ENCODE peak calls at places on chromosomes 4 and X, in eight cellular contexts. One of them, this sample, is unnamed.

GRCh38 chr4:74805601-74806000 is 11.3 kb upstream of the BTC start:
- DNase-seq in CD8-positive, alpha-beta T cell: no peak
- DNase-seq in right lobe of liver: no peak
- DNase-seq in HFF-Myc: peak
- DNase-seq in uterus: no peak
- DNase-seq in A549: peak
- DNase-seq in CD4-positive, alpha-beta T cell: no peak
- DNase-seq in Peyer's patch: no peak
- DNase-seq in this sample: no peak

GRCh38 chr4:149145803-149146202 is 669.8 kb downstream of the IQCM start:
- DNase-seq in CD8-positive, alpha-beta T cell: no peak
- DNase-seq in right lobe of liver: no peak
- DNase-seq in HFF-Myc: peak
- DNase-seq in uterus: no peak
- DNase-seq in A549: no peak
- DNase-seq in CD4-positive, alpha-beta T cell: no peak
- DNase-seq in Peyer's patch: no peak
- DNase-seq in this sample: no peak

GRCh38 chrX:130347336-130347735 is 7.6 kb downstream of the SLC25A14 start:
- DNase-seq in CD8-positive, alpha-beta T cell: no peak
- DNase-seq in right lobe of liver: no peak
- DNase-seq in HFF-Myc: no peak
- DNase-seq in uterus: no peak
- DNase-seq in A549: no peak
- DNase-seq in CD4-positive, alpha-beta T cell: no peak
- DNase-seq in Peyer's patch: no peak
- DNase-seq in this sample: no peak

GRCh38 chrX:120270567-120270966 is 20.0 kb downstream of the ZBTB33 start:
- DNase-seq in CD8-positive, alpha-beta T cell: no peak
- DNase-seq in right lobe of liver: no peak
- DNase-seq in HFF-Myc: no peak
- DNase-seq in uterus: no peak
- DNase-seq in A549: no peak
- DNase-seq in CD4-positive, alpha-beta T cell: no peak
- DNase-seq in Peyer's patch: no peak
- DNase-seq in this sample: no peak

GRCh38 chr4:123505077-123505456 is 108.5 kb downstream of the SPRY1 start:
- DNase-seq in CD8-positive, alpha-beta T cell: no peak
- DNase-seq in right lobe of liver: no peak
- DNase-seq in HFF-Myc: no peak
- DNase-seq in uterus: no peak
- DNase-seq in A549: no peak
- DNase-seq in CD4-positive, alpha-beta T cell: no peak
- DNase-seq in Peyer's patch: no peak
- DNase-seq in this sample: no peak

GRCh38 chr4:65089666-65090065 is 580.6 kb downstream of the EPHA5 start:
- DNase-seq in CD8-positive, alpha-beta T cell: no peak
- DNase-seq in right lobe of liver: no peak
- DNase-seq in HFF-Myc: no peak
- DNase-seq in uterus: no peak
- DNase-seq in A549: no peak
- DNase-seq in CD4-positive, alpha-beta T cell: no peak
- DNase-seq in Peyer's patch: no peak
- DNase-seq in this sample: no peak

GRCh38 chr4:169485084-169485483 is 127.3 kb downstream of the NEK1 start:
- DNase-seq in CD8-positive, alpha-beta T cell: no peak
- DNase-seq in right lobe of liver: no peak
- DNase-seq in HFF-Myc: no peak
- DNase-seq in uterus: no peak
- DNase-seq in A549: no peak
- DNase-seq in CD4-positive, alpha-beta T cell: no peak
- DNase-seq in Peyer's patch: no peak
- DNase-seq in this sample: no peak

GRCh38 chr4:117357422-117357821 is 272.0 kb upstream of the TRAM1L1 start:
- DNase-seq in CD8-positive, alpha-beta T cell: no peak
- DNase-seq in right lobe of liver: no peak
- DNase-seq in HFF-Myc: no peak
- DNase-seq in uterus: no peak
- DNase-seq in A549: no peak
- DNase-seq in CD4-positive, alpha-beta T cell: no peak
- DNase-seq in Peyer's patch: no peak
- DNase-seq in this sample: no peak

GRCh38 chr4:72744103-72744725 is 175.2 kb upstream of the ADAMTS3 start:
- DNase-seq in CD8-positive, alpha-beta T cell: no peak
- DNase-seq in right lobe of liver: no peak
- DNase-seq in HFF-Myc: no peak
- DNase-seq in uterus: no peak
- DNase-seq in A549: no peak
- DNase-seq in CD4-positive, alpha-beta T cell: no peak
- DNase-seq in Peyer's patch: no peak
- DNase-seq in this sample: no peak

GRCh38 chrX:10155137-10155536 is 1.6 kb upstream of the CLCN4 start:
- DNase-seq in CD8-positive, alpha-beta T cell: no peak
- DNase-seq in right lobe of liver: no peak
- DNase-seq in HFF-Myc: no peak
- DNase-seq in uterus: no peak
- DNase-seq in A549: no peak
- DNase-seq in CD4-positive, alpha-beta T cell: no peak
- DNase-seq in Peyer's patch: no peak
- DNase-seq in this sample: no peak

GRCh38 chrX:96540111-96540631 is 144.5 kb upstream of the DIAPH2 start:
- DNase-seq in CD8-positive, alpha-beta T cell: no peak
- DNase-seq in right lobe of liver: no peak
- DNase-seq in HFF-Myc: no peak
- DNase-seq in uterus: no peak
- DNase-seq in A549: no peak
- DNase-seq in CD4-positive, alpha-beta T cell: no peak
- DNase-seq in Peyer's patch: no peak
- DNase-seq in this sample: no peak

GRCh38 chr4:176794651-176795050 is 1.9 kb upstream of the VEGFC start:
- DNase-seq in CD8-positive, alpha-beta T cell: no peak
- DNase-seq in right lobe of liver: no peak
- DNase-seq in HFF-Myc: no peak
- DNase-seq in uterus: no peak
- DNase-seq in A549: no peak
- DNase-seq in CD4-positive, alpha-beta T cell: no peak
- DNase-seq in Peyer's patch: no peak
- DNase-seq in this sample: no peak

GRCh38 chr4:1111259-1111809 is 2.0 kb downstream of the RNF212 start:
- DNase-seq in CD8-positive, alpha-beta T cell: no peak
- DNase-seq in right lobe of liver: no peak
- DNase-seq in HFF-Myc: no peak
- DNase-seq in uterus: no peak
- DNase-seq in A549: no peak
- DNase-seq in CD4-positive, alpha-beta T cell: no peak
- DNase-seq in Peyer's patch: no peak
- DNase-seq in this sample: no peak

GRCh38 chr4:66693694-66694093 is 851.6 kb downstream of the CENPC start:
- DNase-seq in CD8-positive, alpha-beta T cell: no peak
- DNase-seq in right lobe of liver: no peak
- DNase-seq in HFF-Myc: no peak
- DNase-seq in uterus: no peak
- DNase-seq in A549: no peak
- DNase-seq in CD4-positive, alpha-beta T cell: no peak
- DNase-seq in Peyer's patch: no peak
- DNase-seq in this sample: no peak

GRCh38 chrX:105260291-105261043 is 40.0 kb upstream of the TEX13A start:
- DNase-seq in CD8-positive, alpha-beta T cell: no peak
- DNase-seq in right lobe of liver: no peak
- DNase-seq in HFF-Myc: no peak
- DNase-seq in uterus: no peak
- DNase-seq in A549: no peak
- DNase-seq in CD4-positive, alpha-beta T cell: no peak
- DNase-seq in Peyer's patch: no peak
- DNase-seq in this sample: no peak

GRCh38 chr4:184857446-184858121 is 31.8 kb upstream of the ACSL1 start:
- DNase-seq in CD8-positive, alpha-beta T cell: no peak
- DNase-seq in right lobe of liver: no peak
- DNase-seq in HFF-Myc: no peak
- DNase-seq in uterus: no peak
- DNase-seq in A549: no peak
- DNase-seq in CD4-positive, alpha-beta T cell: no peak
- DNase-seq in Peyer's patch: no peak
- DNase-seq in this sample: no peak

GRCh38 chr4:39947963-39948362 is 29.7 kb downstream of the PDS5A start:
- DNase-seq in CD8-positive, alpha-beta T cell: no peak
- DNase-seq in right lobe of liver: no peak
- DNase-seq in HFF-Myc: no peak
- DNase-seq in uterus: no peak
- DNase-seq in A549: no peak
- DNase-seq in CD4-positive, alpha-beta T cell: no peak
- DNase-seq in Peyer's patch: no peak
- DNase-seq in this sample: no peak

GRCh38 chr4:125169192-125169591 is 145.6 kb upstream of the FAT4 start:
- DNase-seq in CD8-positive, alpha-beta T cell: no peak
- DNase-seq in right lobe of liver: no peak
- DNase-seq in HFF-Myc: no peak
- DNase-seq in uterus: no peak
- DNase-seq in A549: no peak
- DNase-seq in CD4-positive, alpha-beta T cell: no peak
- DNase-seq in Peyer's patch: no peak
- DNase-seq in this sample: no peak

GRCh38 chrX:3295731-3296130 is 50.7 kb downstream of the MXRA5 start:
- DNase-seq in CD8-positive, alpha-beta T cell: no peak
- DNase-seq in right lobe of liver: no peak
- DNase-seq in HFF-Myc: no peak
- DNase-seq in uterus: no peak
- DNase-seq in A549: peak
- DNase-seq in CD4-positive, alpha-beta T cell: no peak
- DNase-seq in Peyer's patch: no peak
- DNase-seq in this sample: no peak

GRCh38 chr4:145887241-145887964 is 51.2 kb downstream of the ZNF827 start:
- DNase-seq in CD8-positive, alpha-beta T cell: no peak
- DNase-seq in right lobe of liver: no peak
- DNase-seq in HFF-Myc: peak
- DNase-seq in uterus: peak
- DNase-seq in A549: no peak
- DNase-seq in CD4-positive, alpha-beta T cell: no peak
- DNase-seq in Peyer's patch: no peak
- DNase-seq in this sample: no peak
- TF ChIP-seq CTCF in CD8-positive, alpha-beta T cell: no peak
- TF ChIP-seq CTCF in right lobe of liver: no peak
- TF ChIP-seq CTCF in HFF-Myc: peak
- TF ChIP-seq CTCF in uterus: peak
- TF ChIP-seq CTCF in A549: no peak
- TF ChIP-seq CTCF in CD4-positive, alpha-beta T cell: no peak
- TF ChIP-seq CTCF in Peyer's patch: no peak
- TF ChIP-seq CTCF in this sample: no peak

DNA sequence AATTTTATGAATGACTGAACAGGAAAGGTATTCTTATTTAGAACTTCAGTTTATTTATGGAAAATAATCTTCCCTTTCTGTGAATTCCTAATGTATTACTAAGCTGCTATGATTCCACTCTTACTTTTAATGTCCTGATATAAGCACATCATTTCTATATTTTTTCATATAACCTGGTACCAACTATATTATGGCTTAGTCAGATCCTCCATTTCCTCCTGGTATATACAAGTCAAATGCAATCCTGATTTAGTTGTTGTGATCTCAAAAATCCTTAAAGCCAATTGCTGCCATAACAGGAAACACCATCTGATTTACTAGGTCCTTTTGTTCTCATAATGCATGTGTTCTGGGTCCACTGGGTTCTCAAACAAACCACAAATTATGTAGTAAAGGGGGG is 26.8 kb downstream of the TRMT2B start:
- DNase-seq in CD8-positive, alpha-beta T cell: no peak
- DNase-seq in right lobe of liver: no peak
- DNase-seq in HFF-Myc: no peak
- DNase-seq in uterus: no peak
- DNase-seq in A549: no peak
- DNase-seq in CD4-positive, alpha-beta T cell: no peak
- DNase-seq in Peyer's patch: no peak
- DNase-seq in this sample: no peak
- TF ChIP-seq CTCF in CD8-positive, alpha-beta T cell: no peak
- TF ChIP-seq CTCF in right lobe of liver: no peak
- TF ChIP-seq CTCF in HFF-Myc: no peak
- TF ChIP-seq CTCF in uterus: no peak
- TF ChIP-seq CTCF in A549: no peak
- TF ChIP-seq CTCF in CD4-positive, alpha-beta T cell: no peak
- TF ChIP-seq CTCF in Peyer's patch: no peak
- TF ChIP-seq CTCF in this sample: no peak

GRCh38 chr4:111326450-111326849 is 703.6 kb upstream of the PITX2 start:
- DNase-seq in CD8-positive, alpha-beta T cell: no peak
- DNase-seq in right lobe of liver: no peak
- DNase-seq in HFF-Myc: no peak
- DNase-seq in uterus: no peak
- DNase-seq in A549: no peak
- DNase-seq in CD4-positive, alpha-beta T cell: no peak
- DNase-seq in Peyer's patch: no peak
- DNase-seq in this sample: no peak

GRCh38 chr4:111323496-111323895 is 700.6 kb upstream of the PITX2 start:
- DNase-seq in CD8-positive, alpha-beta T cell: no peak
- DNase-seq in right lobe of liver: no peak
- DNase-seq in HFF-Myc: peak
- DNase-seq in uterus: no peak
- DNase-seq in A549: no peak
- DNase-seq in CD4-positive, alpha-beta T cell: no peak
- DNase-seq in Peyer's patch: no peak
- DNase-seq in this sample: no peak

DNA sequence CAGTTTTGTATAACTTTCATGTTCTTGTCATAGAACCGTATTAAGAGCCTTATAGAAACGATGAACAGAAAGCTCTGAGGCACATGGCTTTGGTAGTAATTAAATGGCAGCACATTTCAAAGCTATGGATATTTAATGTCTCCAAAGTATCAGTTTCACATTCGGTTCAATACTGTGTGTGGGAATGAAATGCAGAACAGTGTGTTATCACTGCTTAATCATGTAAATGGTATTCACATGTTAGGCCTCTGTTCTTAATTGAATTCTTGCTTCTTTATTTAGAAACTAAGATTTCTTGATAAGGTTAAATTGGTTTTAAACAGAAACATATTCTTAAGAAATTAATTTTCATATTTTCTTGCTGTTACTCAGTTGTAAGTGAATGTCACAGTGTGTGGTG is 701.0 kb upstream of the PITX2 start:
- DNase-seq in CD8-positive, alpha-beta T cell: no peak
- DNase-seq in right lobe of liver: no peak
- DNase-seq in HFF-Myc: no peak
- DNase-seq in uterus: no peak
- DNase-seq in A549: no peak
- DNase-seq in CD4-positive, alpha-beta T cell: no peak
- DNase-seq in Peyer's patch: no peak
- DNase-seq in this sample: no peak
- TF ChIP-seq CTCF in CD8-positive, alpha-beta T cell: no peak
- TF ChIP-seq CTCF in right lobe of liver: no peak
- TF ChIP-seq CTCF in HFF-Myc: no peak
- TF ChIP-seq CTCF in uterus: no peak
- TF ChIP-seq CTCF in A549: no peak
- TF ChIP-seq CTCF in CD4-positive, alpha-beta T cell: no peak
- TF ChIP-seq CTCF in Peyer's patch: no peak
- TF ChIP-seq CTCF in this sample: no peak

DNA sequence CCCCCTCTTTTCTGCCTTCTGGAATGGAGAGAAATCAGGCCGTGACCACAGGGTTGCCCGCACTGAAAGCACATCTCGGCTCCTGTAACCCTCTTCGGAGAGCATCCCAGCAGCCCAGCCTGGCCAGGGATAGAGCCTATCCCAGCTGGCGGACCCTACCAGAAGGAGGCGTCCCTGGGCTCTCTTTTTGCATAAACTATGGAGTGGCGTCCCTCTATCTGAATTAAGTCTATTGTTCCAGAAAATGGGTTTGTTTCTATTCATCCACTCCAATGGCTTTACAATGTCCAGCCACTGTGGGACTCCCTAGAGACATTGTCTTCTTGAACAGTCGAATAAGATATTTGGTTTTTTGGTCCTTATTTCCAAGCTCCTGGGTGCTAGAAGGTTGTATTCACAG is 689 bp upstream of the NHSL2 start:
- DNase-seq in CD8-positive, alpha-beta T cell: no peak
- DNase-seq in right lobe of liver: peak
- DNase-seq in HFF-Myc: no peak
- DNase-seq in uterus: peak
- DNase-seq in A549: no peak
- DNase-seq in CD4-positive, alpha-beta T cell: no peak
- DNase-seq in Peyer's patch: no peak
- DNase-seq in this sample: no peak
- TF ChIP-seq CTCF in CD8-positive, alpha-beta T cell: no peak
- TF ChIP-seq CTCF in right lobe of liver: no peak
- TF ChIP-seq CTCF in HFF-Myc: peak
- TF ChIP-seq CTCF in uterus: no peak
- TF ChIP-seq CTCF in A549: peak
- TF ChIP-seq CTCF in CD4-positive, alpha-beta T cell: no peak
- TF ChIP-seq CTCF in Peyer's patch: no peak
- TF ChIP-seq CTCF in this sample: peak

This sample was measured in Panc1.